ENCODE peak calls at places on chromosomes 5 and 9, in eight cellular contexts. L is GM12864; K is SJCRH30; A is HT1080; E is progenitor cell of endocrine pancreas; Q is stimulated activated CD4-positive, alpha-beta T cell treated with anti-CD3 and anti-CD28 coated beads, Interleukin-2, amount 100 ng/mL, for 24 hours; P is endothelial cell of umbilical vein; B is AG09309. J is an unnamed sample.

GRCh38 chr5:154811653-154812465 is 38.5 kb downstream of the FAXDC2 start:
- DNase-seq in B (peak), K (peak), A (peak), Q (peak), E (peak), L (peak), P (peak), J (peak)

GRCh38 chr9:123938401-123938800 is 8.5 kb upstream of the DENND1A start:
- DNase-seq in A (no peak), Q (no peak), E (no peak), B (no peak), K (no peak), P (no peak), L (no peak), J (no peak)

GRCh38 chr9:123378028-123378427 is 22.0 kb downstream of the CRB2 start:
- DNase-seq in L (no peak), A (no peak), P (no peak), E (no peak), K (no peak), Q (no peak), B (no peak), J (no peak)

GRCh38 chr9:105432247-105432857 is 15.5 kb upstream of the FSD1L start:
- DNase-seq in L (no peak), B (no peak), K (peak), E (no peak), Q (no peak), A (no peak), P (no peak), J (no peak)

GRCh38 chr5:53397141-53397794 is 83.2 kb upstream of the FST start:
- DNase-seq in A (peak), K (no peak), L (no peak), B (no peak), Q (no peak), E (no peak), P (no peak), J (no peak)

GRCh38 chr9:129253820-129254381 is 75.8 kb upstream of the IER5L start:
- DNase-seq in E (no peak), K (no peak), A (no peak), L (no peak), B (no peak), P (no peak), Q (no peak), J (no peak)

GRCh38 chr9:90128587-90129190 is 513.9 kb downstream of the DIRAS2 start:
- DNase-seq in Q (no peak), B (no peak), K (no peak), A (no peak), L (no peak), E (no peak), P (no peak), J (no peak)

GRCh38 chr5:170597109-170597741 is 93.4 kb downstream of the KCNIP1 start:
- DNase-seq in L (no peak), Q (peak), P (no peak), E (no peak), K (peak), A (peak), B (peak), J (no peak)

GRCh38 chr5:180673371-180674252 is 24.2 kb upstream of the FLT4 start:
- DNase-seq in E (no peak), P (no peak), Q (no peak), K (no peak), A (no peak), L (no peak), B (no peak), J (no peak)

GRCh38 chr9:116689117-116689516 is 2.0 kb downstream of the TRIM32 start:
- DNase-seq in K (no peak), Q (no peak), B (no peak), P (no peak), A (no peak), L (no peak), E (no peak), J (no peak)

GRCh38 chr9:96615421-96615820 is 4.2 kb downstream of the CDC14B start:
- DNase-seq in B (no peak), K (no peak), Q (no peak), L (no peak), E (no peak), P (no peak), A (no peak), J (no peak)

GRCh38 chr9:13588151-13589043 is 308.9 kb upstream of the MPDZ start:
- DNase-seq in E (no peak), A (peak), L (no peak), K (peak), Q (no peak), P (peak), B (no peak), J (no peak)

GRCh38 chr5:118692811-118693342 is 295.5 kb downstream of the DTWD2 start:
- DNase-seq in K (peak), Q (no peak), A (no peak), P (no peak), E (no peak), L (no peak), B (no peak), J (no peak)

GRCh38 chr5:73233461-73234151 is 60.6 kb downstream of the TMEM174 start:
- DNase-seq in E (no peak), L (no peak), A (no peak), K (no peak), B (no peak), Q (no peak), P (peak), J (no peak)

GRCh38 chr5:158463971-158464370 is 605.0 kb upstream of the CLINT1 start:
- DNase-seq in P (no peak), E (no peak), L (no peak), A (no peak), Q (no peak), K (no peak), B (peak), J (no peak)

GRCh38 chr9:5714501-5715401 is 85.8 kb downstream of the RIC1 start:
- DNase-seq in B (no peak), P (peak), A (peak), E (no peak), Q (no peak), L (no peak), K (peak), J (no peak)

GRCh38 chr9:133979124-133979920 is 12.8 kb downstream of the VAV2 start:
- DNase-seq in E (no peak), A (no peak), P (peak), Q (no peak), L (no peak), B (no peak), K (peak), J (peak)

GRCh38 chr5:54388811-54389210 is 66.7 kb upstream of the HSPB3 start:
- DNase-seq in A (no peak), B (no peak), P (no peak), K (no peak), Q (no peak), E (no peak), L (no peak), J (no peak)

GRCh38 chr5:157464518-157465171 is 4.6 kb downstream of the NIPAL4 start:
- DNase-seq in Q (peak), B (peak), A (peak), P (no peak), K (no peak), L (peak), E (no peak), J (peak)

GRCh38 chr5:142941217-142941616 is 171.0 kb downstream of the ARHGAP26 start:
- DNase-seq in E (no peak), L (no peak), A (no peak), Q (no peak), P (no peak), B (no peak), K (no peak), J (no peak)

GRCh38 chr5:172740483-172741205 is 30.4 kb downstream of the DUSP1 start:
- DNase-seq in L (no peak), K (peak), Q (no peak), B (peak), P (no peak), E (no peak), A (peak), J (no peak)

GRCh38 chr5:174231961-174232487 is 186.5 kb downstream of the NSG2 start:
- DNase-seq in Q (no peak), L (no peak), B (peak), K (no peak), E (no peak), A (peak), P (no peak), J (no peak)

GRCh38 chr5:174834081-174834480 is 109.7 kb downstream of the MSX2 start:
- DNase-seq in K (no peak), B (peak), A (no peak), Q (no peak), E (no peak), P (no peak), L (no peak), J (no peak)

GRCh38 chr5:139162448-139162847 is 35.7 kb downstream of the SIL1 start:
- DNase-seq in L (no peak), K (no peak), P (no peak), B (no peak), Q (no peak), A (no peak), E (no peak), J (no peak)

GRCh38 chr5:147712583-147712982 is 69.9 kb downstream of the JAKMIP2 start:
- DNase-seq in B (no peak), K (no peak), L (no peak), E (no peak), P (no peak), A (no peak), Q (no peak), J (no peak)

GRCh38 chr5:137195483-137195882 is 303.6 kb downstream of the SPOCK1 start:
- DNase-seq in P (no peak), E (no peak), Q (no peak), L (no peak), B (no peak), K (no peak), A (peak), J (no peak)

GRCh38 chr9:134681061-134681661 is 39.6 kb downstream of the COL5A1 start:
- DNase-seq in L (no peak), E (no peak), K (no peak), A (no peak), B (no peak), P (no peak), Q (no peak), J (no peak)

GRCh38 chr5:177576169-177576568 is 15.8 kb upstream of the TMED9 start:
- DNase-seq in P (no peak), B (no peak), L (no peak), E (no peak), K (no peak), Q (no peak), A (no peak), J (no peak)